ENCODE peak calls at places on chromosomes 5 and 9, in seven cellular contexts. One of them, this sample, is unnamed. For H3K4me1, the result is how much of the 10 kb centered on the place peaks cover.

GRCh38 chr5:77235881-77236560 is 25.5 kb downstream of the PDE8B start:
- DNase-seq in colonic mucosa: no peak
- DNase-seq in left lung: no peak
- DNase-seq in psoas muscle: no peak
- DNase-seq in PC-3: no peak
- DNase-seq in astrocyte: no peak
- DNase-seq in hepatocyte: no peak
- DNase-seq in this sample: no peak

GRCh38 chr5:17896605-17897004 is 262.3 kb downstream of the TAF11L14 start:
- DNase-seq in colonic mucosa: no peak
- DNase-seq in left lung: no peak
- DNase-seq in psoas muscle: no peak
- DNase-seq in PC-3: no peak
- DNase-seq in astrocyte: no peak
- DNase-seq in hepatocyte: peak
- DNase-seq in this sample: no peak

GRCh38 chr5:120538644-120539043 is 74.5 kb downstream of the PRR16 start:
- DNase-seq in colonic mucosa: no peak
- DNase-seq in left lung: no peak
- DNase-seq in psoas muscle: no peak
- DNase-seq in PC-3: peak
- DNase-seq in astrocyte: peak
- DNase-seq in hepatocyte: no peak
- DNase-seq in this sample: no peak

GRCh38 chr9:114288233-114289051 is 34.5 kb upstream of the ORM1 start:
- DNase-seq in colonic mucosa: no peak
- DNase-seq in left lung: peak
- DNase-seq in psoas muscle: peak
- DNase-seq in PC-3: peak
- DNase-seq in astrocyte: peak
- DNase-seq in hepatocyte: no peak
- DNase-seq in this sample: peak

GRCh38 chr5:97094579-97095317 is 47.7 kb downstream of the LIX1 start:
- DNase-seq in colonic mucosa: no peak
- DNase-seq in left lung: no peak
- DNase-seq in psoas muscle: no peak
- DNase-seq in PC-3: no peak
- DNase-seq in astrocyte: no peak
- DNase-seq in hepatocyte: no peak
- DNase-seq in this sample: no peak

GRCh38 chr5:167950126-167950721 is 341.2 kb upstream of the WWC1 start:
- DNase-seq in colonic mucosa: no peak
- DNase-seq in left lung: no peak
- DNase-seq in psoas muscle: no peak
- DNase-seq in PC-3: no peak
- DNase-seq in astrocyte: peak
- DNase-seq in hepatocyte: no peak
- DNase-seq in this sample: no peak

GRCh38 chr9:72807765-72808445 is 144.9 kb downstream of the ALDH1A1 start:
- DNase-seq in colonic mucosa: no peak
- DNase-seq in left lung: no peak
- DNase-seq in psoas muscle: no peak
- DNase-seq in PC-3: peak
- DNase-seq in astrocyte: no peak
- DNase-seq in hepatocyte: no peak
- DNase-seq in this sample: no peak

GRCh38 chr9:115115117-115115880 is 2.7 kb downstream of the TNC start:
- DNase-seq in colonic mucosa: no peak
- DNase-seq in left lung: no peak
- DNase-seq in psoas muscle: no peak
- DNase-seq in PC-3: peak
- DNase-seq in astrocyte: peak
- DNase-seq in hepatocyte: no peak
- DNase-seq in this sample: no peak

GRCh38 chr5:147162740-147163139 is 72.1 kb upstream of the STK32A start:
- DNase-seq in colonic mucosa: no peak
- DNase-seq in left lung: no peak
- DNase-seq in psoas muscle: no peak
- DNase-seq in PC-3: no peak
- DNase-seq in astrocyte: no peak
- DNase-seq in hepatocyte: peak
- DNase-seq in this sample: no peak

GRCh38 chr5:116374434-116374852 is 200.2 kb downstream of the SEMA6A start:
- DNase-seq in colonic mucosa: no peak
- DNase-seq in left lung: no peak
- DNase-seq in psoas muscle: no peak
- DNase-seq in PC-3: no peak
- DNase-seq in astrocyte: no peak
- DNase-seq in hepatocyte: no peak
- DNase-seq in this sample: no peak

GRCh38 chr5:129857124-129857523 is 47.1 kb upstream of the CHSY3 start:
- DNase-seq in colonic mucosa: no peak
- DNase-seq in left lung: no peak
- DNase-seq in psoas muscle: no peak
- DNase-seq in PC-3: no peak
- DNase-seq in astrocyte: no peak
- DNase-seq in hepatocyte: no peak
- DNase-seq in this sample: no peak

GRCh38 chr9:99054581-99054980 is 50.3 kb upstream of the TGFBR1 start:
- DNase-seq in colonic mucosa: no peak
- DNase-seq in left lung: no peak
- DNase-seq in psoas muscle: no peak
- DNase-seq in PC-3: peak
- DNase-seq in astrocyte: peak
- DNase-seq in hepatocyte: no peak
- DNase-seq in this sample: no peak

GRCh38 chr9:12996971-12997370 is 222.2 kb downstream of the LURAP1L start:
- DNase-seq in colonic mucosa: no peak
- DNase-seq in left lung: no peak
- DNase-seq in psoas muscle: no peak
- DNase-seq in PC-3: no peak
- DNase-seq in astrocyte: peak
- DNase-seq in hepatocyte: no peak
- DNase-seq in this sample: no peak

GRCh38 chr5:152622628-152623027 is 217.5 kb upstream of the NMUR2 start:
- DNase-seq in colonic mucosa: no peak
- DNase-seq in left lung: no peak
- DNase-seq in psoas muscle: no peak
- DNase-seq in PC-3: no peak
- DNase-seq in astrocyte: no peak
- DNase-seq in hepatocyte: no peak
- DNase-seq in this sample: no peak

GRCh38 chr5:1048861-1049838 is 40.5 kb downstream of the NKD2 start:
- DNase-seq in colonic mucosa: no peak
- DNase-seq in left lung: no peak
- DNase-seq in psoas muscle: peak
- DNase-seq in PC-3: no peak
- DNase-seq in astrocyte: no peak
- DNase-seq in hepatocyte: no peak
- DNase-seq in this sample: no peak

GRCh38 chr5:125461641-125462072 is 715.2 kb upstream of the ZNF608 start:
- DNase-seq in colonic mucosa: no peak
- DNase-seq in left lung: no peak
- DNase-seq in psoas muscle: no peak
- DNase-seq in PC-3: no peak
- DNase-seq in astrocyte: peak
- DNase-seq in hepatocyte: no peak
- DNase-seq in this sample: no peak

GRCh38 chr9:16442622-16443021 is 427.8 kb downstream of the BNC2 start:
- DNase-seq in colonic mucosa: no peak
- DNase-seq in left lung: no peak
- DNase-seq in psoas muscle: peak
- DNase-seq in PC-3: peak
- DNase-seq in astrocyte: peak
- DNase-seq in hepatocyte: peak
- DNase-seq in this sample: no peak

GRCh38 chr9:761155-761792 is 80.2 kb upstream of the DMRT1 start:
- DNase-seq in colonic mucosa: no peak
- DNase-seq in left lung: no peak
- DNase-seq in psoas muscle: no peak
- DNase-seq in PC-3: no peak
- DNase-seq in astrocyte: no peak
- DNase-seq in hepatocyte: peak
- DNase-seq in this sample: no peak

GRCh38 chr5:6362846-6363245 is 15.5 kb downstream of the MED10 start:
- DNase-seq in colonic mucosa: no peak
- DNase-seq in left lung: no peak
- DNase-seq in psoas muscle: no peak
- DNase-seq in PC-3: no peak
- DNase-seq in astrocyte: no peak
- DNase-seq in hepatocyte: no peak
- DNase-seq in this sample: no peak

GRCh38 chr5:31413030-31413812 is 118.7 kb downstream of the DROSHA start:
- DNase-seq in colonic mucosa: no peak
- DNase-seq in left lung: no peak
- DNase-seq in psoas muscle: no peak
- DNase-seq in PC-3: no peak
- DNase-seq in astrocyte: no peak
- DNase-seq in hepatocyte: no peak
- DNase-seq in this sample: no peak

GRCh38 chr9:134548618-134549017 is 93.0 kb upstream of the COL5A1 start:
- DNase-seq in colonic mucosa: no peak
- DNase-seq in left lung: peak
- DNase-seq in psoas muscle: peak
- DNase-seq in PC-3: no peak
- DNase-seq in astrocyte: no peak
- DNase-seq in hepatocyte: no peak
- DNase-seq in this sample: peak

GRCh38 chr5:23164971-23165370 is 311.8 kb upstream of the CDH12 start:
- DNase-seq in colonic mucosa: no peak
- DNase-seq in left lung: no peak
- DNase-seq in psoas muscle: no peak
- DNase-seq in PC-3: no peak
- DNase-seq in astrocyte: no peak
- DNase-seq in hepatocyte: no peak
- DNase-seq in this sample: no peak

GRCh38 chr5:134101686-134102439 is 12.6 kb upstream of the TCF7 start:
- DNase-seq in colonic mucosa: peak
- DNase-seq in left lung: peak
- DNase-seq in psoas muscle: peak
- DNase-seq in PC-3: peak
- DNase-seq in astrocyte: no peak
- DNase-seq in hepatocyte: peak
- DNase-seq in this sample: no peak

GRCh38 chr5:135826221-135826525 is 8.3 kb upstream of the SLC25A48 start:
- DNase-seq in colonic mucosa: no peak
- DNase-seq in left lung: no peak
- DNase-seq in psoas muscle: peak
- DNase-seq in PC-3: no peak
- DNase-seq in astrocyte: no peak
- DNase-seq in hepatocyte: no peak
- DNase-seq in this sample: no peak

GRCh38 chr5:112921833-112922817 is at the start of gene REEP5:
- DNase-seq in colonic mucosa: peak
- DNase-seq in left lung: peak
- DNase-seq in psoas muscle: peak
- DNase-seq in PC-3: peak
- DNase-seq in astrocyte: peak
- DNase-seq in hepatocyte: peak
- DNase-seq in this sample: peak

GRCh38 chr5:166341708-166342329 is 1949.6 kb upstream of the WWC1 start:
- DNase-seq in colonic mucosa: no peak
- DNase-seq in left lung: no peak
- DNase-seq in psoas muscle: no peak
- DNase-seq in PC-3: no peak
- DNase-seq in astrocyte: no peak
- DNase-seq in hepatocyte: no peak
- DNase-seq in this sample: no peak

DNA sequence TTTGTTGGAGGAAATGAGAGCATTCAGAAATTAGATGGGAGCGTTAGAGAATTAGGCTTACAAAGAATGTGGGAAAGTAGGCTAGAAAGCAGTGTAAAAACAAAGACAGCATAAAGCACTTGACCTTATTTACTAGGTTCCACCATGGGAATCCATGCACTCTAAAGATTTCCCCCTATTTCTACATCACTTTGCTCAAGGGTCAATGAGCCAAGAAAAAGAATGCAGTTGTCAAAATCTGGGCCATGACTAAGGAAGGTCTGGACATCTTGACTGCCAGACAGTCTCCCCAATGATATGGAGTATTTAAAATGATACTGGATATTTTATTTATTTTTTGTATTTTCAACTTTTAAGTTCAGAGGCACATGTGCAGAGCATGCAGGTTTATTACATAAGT is 3.4 kb downstream of the TLR4 start:
- DNase-seq in colonic mucosa: no peak
- DNase-seq in left lung: no peak
- DNase-seq in psoas muscle: no peak
- DNase-seq in PC-3: no peak
- DNase-seq in astrocyte: no peak
- DNase-seq in hepatocyte: no peak
- DNase-seq in this sample: no peak
- H3K4me1 ChIP-seq in colonic mucosa: under half
- H3K4me1 ChIP-seq in left lung: under half
- H3K4me1 ChIP-seq in psoas muscle: under half
- H3K4me1 ChIP-seq in PC-3: under half
- H3K4me1 ChIP-seq in astrocyte: under half
- H3K4me1 ChIP-seq in hepatocyte: under half
- H3K4me1 ChIP-seq in this sample: under half

GRCh38 chr5:172004824-172005237 is 1.6 kb downstream of the FBXW11 start:
- DNase-seq in colonic mucosa: no peak
- DNase-seq in left lung: no peak
- DNase-seq in psoas muscle: no peak
- DNase-seq in PC-3: no peak
- DNase-seq in astrocyte: peak
- DNase-seq in hepatocyte: no peak
- DNase-seq in this sample: no peak
- TF ChIP-seq CTCF in colonic mucosa: no peak
- TF ChIP-seq CTCF in left lung: no peak
- TF ChIP-seq CTCF in psoas muscle: no peak
- TF ChIP-seq CTCF in PC-3: no peak
- TF ChIP-seq CTCF in astrocyte: no peak
- TF ChIP-seq CTCF in hepatocyte: no peak
- TF ChIP-seq CTCF in this sample: no peak

DNA sequence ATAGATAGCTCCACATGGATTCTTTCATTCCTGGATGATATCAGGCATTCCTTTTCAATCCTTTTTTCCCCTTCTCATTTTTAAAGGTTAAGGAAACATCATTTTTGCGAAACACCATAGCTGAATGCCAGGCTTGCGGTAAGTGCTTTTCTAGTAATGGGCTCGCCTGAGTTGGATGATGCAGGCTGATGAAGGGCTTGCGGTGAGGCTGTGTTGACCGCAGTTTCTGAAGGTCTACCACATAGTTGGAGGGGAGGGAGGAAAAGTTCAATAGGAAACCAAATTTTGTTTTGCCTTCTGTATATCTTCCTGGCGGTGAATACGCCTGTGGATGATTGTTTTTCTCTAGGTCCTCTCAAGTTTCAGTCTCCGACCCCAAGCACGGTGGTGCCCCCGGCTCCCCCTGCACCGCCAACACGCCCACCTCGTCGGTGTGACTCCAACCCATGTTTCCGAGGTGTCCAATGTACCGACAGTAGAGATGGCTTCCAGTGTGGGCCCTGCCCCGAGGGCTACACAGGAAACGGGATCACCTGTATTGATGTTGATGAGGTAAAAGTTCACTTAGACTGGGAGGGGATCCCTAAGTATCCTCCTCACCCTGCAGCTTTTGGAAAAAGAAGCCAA is 24.3 kb downstream of the THBS4 start:
- DNase-seq in colonic mucosa: no peak
- DNase-seq in left lung: no peak
- DNase-seq in psoas muscle: no peak
- DNase-seq in PC-3: no peak
- DNase-seq in astrocyte: no peak
- DNase-seq in hepatocyte: no peak
- DNase-seq in this sample: no peak
- H3K4me1 ChIP-seq in colonic mucosa: under half
- H3K4me1 ChIP-seq in left lung: under half
- H3K4me1 ChIP-seq in psoas muscle: under half
- H3K4me1 ChIP-seq in PC-3: under half
- H3K4me1 ChIP-seq in astrocyte: under half
- H3K4me1 ChIP-seq in hepatocyte: under half
- H3K4me1 ChIP-seq in this sample: under half

GRCh38 chr9:4196376-4196775 is 103.5 kb downstream of the GLIS3 start:
- DNase-seq in colonic mucosa: no peak
- DNase-seq in left lung: no peak
- DNase-seq in psoas muscle: no peak
- DNase-seq in PC-3: no peak
- DNase-seq in astrocyte: peak
- DNase-seq in hepatocyte: no peak
- DNase-seq in this sample: no peak
- TF ChIP-seq CTCF in colonic mucosa: no peak
- TF ChIP-seq CTCF in left lung: no peak
- TF ChIP-seq CTCF in psoas muscle: no peak
- TF ChIP-seq CTCF in PC-3: no peak
- TF ChIP-seq CTCF in astrocyte: no peak
- TF ChIP-seq CTCF in hepatocyte: no peak
- TF ChIP-seq CTCF in this sample: no peak